ENCODE peak calls at places on chromosomes 3 and 15, in seven cellular contexts. One of them, this sample, is unnamed.

GRCh38 chr3:8560608-8561007 is 59.0 kb downstream of the LMCD1 start:
- DNase-seq in fibroblast of lung: peak; percentile 99
- DNase-seq in cardiac muscle cell: no peak
- DNase-seq in mucosa of descending colon: no peak
- DNase-seq in lower lobe of right lung: no peak
- DNase-seq in esophagus squamous epithelium: no peak
- DNase-seq in DND-41: no peak
- DNase-seq in this sample: no peak

GRCh38 chr3:18122264-18122663 is 302.9 kb downstream of the SATB1 start:
- DNase-seq in mucosa of descending colon: no peak
- DNase-seq in fibroblast of lung: no peak
- DNase-seq in cardiac muscle cell: no peak
- DNase-seq in DND-41: no peak
- DNase-seq in lower lobe of right lung: no peak
- DNase-seq in esophagus squamous epithelium: no peak
- DNase-seq in this sample: no peak

GRCh38 chr3:58026598-58026997 is 18.4 kb downstream of the FLNB start:
- DNase-seq in lower lobe of right lung: no peak
- DNase-seq in mucosa of descending colon: no peak
- DNase-seq in fibroblast of lung: no peak
- DNase-seq in DND-41: no peak
- DNase-seq in cardiac muscle cell: no peak
- DNase-seq in esophagus squamous epithelium: no peak
- DNase-seq in this sample: no peak

GRCh38 chr3:169266986-169267385 is 396.5 kb downstream of the MECOM start:
- DNase-seq in cardiac muscle cell: no peak
- DNase-seq in lower lobe of right lung: no peak
- DNase-seq in esophagus squamous epithelium: no peak
- DNase-seq in mucosa of descending colon: no peak
- DNase-seq in fibroblast of lung: no peak
- DNase-seq in DND-41: no peak
- DNase-seq in this sample: no peak

GRCh38 chr3:141237701-141238521 is 6.3 kb downstream of the PXYLP1 start:
- DNase-seq in lower lobe of right lung: peak; percentile 89
- DNase-seq in esophagus squamous epithelium: no peak
- DNase-seq in fibroblast of lung: peak; percentile 62
- DNase-seq in mucosa of descending colon: no peak
- DNase-seq in DND-41: no peak
- DNase-seq in cardiac muscle cell: peak; percentile 36
- DNase-seq in this sample: no peak

GRCh38 chr15:76140069-76140454 is 80.3 kb downstream of the TMEM266 start:
- DNase-seq in lower lobe of right lung: no peak
- DNase-seq in mucosa of descending colon: no peak
- DNase-seq in cardiac muscle cell: no peak
- DNase-seq in fibroblast of lung: no peak
- DNase-seq in esophagus squamous epithelium: no peak
- DNase-seq in DND-41: no peak
- DNase-seq in this sample: no peak

GRCh38 chr3:4078903-4079302 is 224.3 kb upstream of the SETMAR start:
- DNase-seq in mucosa of descending colon: no peak
- DNase-seq in lower lobe of right lung: no peak
- DNase-seq in fibroblast of lung: no peak
- DNase-seq in DND-41: no peak
- DNase-seq in cardiac muscle cell: no peak
- DNase-seq in esophagus squamous epithelium: no peak
- DNase-seq in this sample: no peak

GRCh38 chr3:13561967-13562366 is 13.0 kb downstream of the FBLN2 start:
- DNase-seq in lower lobe of right lung: no peak
- DNase-seq in DND-41: no peak
- DNase-seq in fibroblast of lung: no peak
- DNase-seq in esophagus squamous epithelium: no peak
- DNase-seq in cardiac muscle cell: no peak
- DNase-seq in mucosa of descending colon: no peak
- DNase-seq in this sample: no peak

GRCh38 chr3:134197681-134198261 is 52.9 kb downstream of the RYK start:
- DNase-seq in mucosa of descending colon: no peak
- DNase-seq in DND-41: no peak
- DNase-seq in cardiac muscle cell: peak; percentile 54
- DNase-seq in esophagus squamous epithelium: no peak
- DNase-seq in lower lobe of right lung: no peak
- DNase-seq in fibroblast of lung: peak; percentile 74
- DNase-seq in this sample: peak; percentile 47

GRCh38 chr3:30643763-30644462 is 37.5 kb downstream of the TGFBR2 start:
- DNase-seq in lower lobe of right lung: no peak
- DNase-seq in fibroblast of lung: no peak
- DNase-seq in DND-41: peak; percentile 68
- DNase-seq in mucosa of descending colon: peak; percentile 77
- DNase-seq in cardiac muscle cell: no peak
- DNase-seq in esophagus squamous epithelium: no peak
- DNase-seq in this sample: peak; percentile 81

GRCh38 chr15:98787936-98788757 is 139.8 kb downstream of the IGF1R start:
- DNase-seq in cardiac muscle cell: no peak
- DNase-seq in mucosa of descending colon: peak; percentile 67
- DNase-seq in esophagus squamous epithelium: no peak
- DNase-seq in fibroblast of lung: no peak
- DNase-seq in DND-41: no peak
- DNase-seq in lower lobe of right lung: peak; percentile 49
- DNase-seq in this sample: no peak

GRCh38 chr15:100726070-100726420 is 123.7 kb downstream of the ASB7 start:
- DNase-seq in mucosa of descending colon: no peak
- DNase-seq in lower lobe of right lung: no peak
- DNase-seq in DND-41: no peak
- DNase-seq in fibroblast of lung: no peak
- DNase-seq in cardiac muscle cell: no peak
- DNase-seq in esophagus squamous epithelium: no peak
- DNase-seq in this sample: no peak

GRCh38 chr3:14242490-14243311 is 64.1 kb downstream of the LSM3 start:
- DNase-seq in DND-41: no peak
- DNase-seq in fibroblast of lung: no peak
- DNase-seq in esophagus squamous epithelium: no peak
- DNase-seq in cardiac muscle cell: no peak
- DNase-seq in mucosa of descending colon: no peak
- DNase-seq in lower lobe of right lung: no peak
- DNase-seq in this sample: no peak

GRCh38 chr3:99639579-99639978 is 1.2 kb downstream of the COL8A1 start:
- DNase-seq in cardiac muscle cell: no peak
- DNase-seq in DND-41: no peak
- DNase-seq in fibroblast of lung: peak; percentile 56
- DNase-seq in lower lobe of right lung: no peak
- DNase-seq in mucosa of descending colon: no peak
- DNase-seq in esophagus squamous epithelium: no peak
- DNase-seq in this sample: no peak

GRCh38 chr3:56157693-56158092 is 310.6 kb downstream of the ERC2 start:
- DNase-seq in esophagus squamous epithelium: no peak
- DNase-seq in fibroblast of lung: peak; percentile 51
- DNase-seq in lower lobe of right lung: peak; percentile 45
- DNase-seq in DND-41: no peak
- DNase-seq in mucosa of descending colon: no peak
- DNase-seq in cardiac muscle cell: no peak
- DNase-seq in this sample: no peak

GRCh38 chr3:41900265-41900664 is 61.6 kb downstream of the ULK4 start:
- DNase-seq in mucosa of descending colon: no peak
- DNase-seq in cardiac muscle cell: peak; percentile 71
- DNase-seq in esophagus squamous epithelium: no peak
- DNase-seq in DND-41: no peak
- DNase-seq in fibroblast of lung: peak; percentile 78
- DNase-seq in lower lobe of right lung: no peak
- DNase-seq in this sample: no peak

GRCh38 chr3:32391643-32392529 is at the start of gene CMTM7:
- DNase-seq in DND-41: peak; percentile 46
- DNase-seq in fibroblast of lung: peak; percentile 53
- DNase-seq in lower lobe of right lung: peak; percentile 87
- DNase-seq in esophagus squamous epithelium: no peak
- DNase-seq in cardiac muscle cell: peak; percentile 80
- DNase-seq in mucosa of descending colon: peak; percentile 86
- DNase-seq in this sample: peak; percentile 68

GRCh38 chr3:69178838-69179739 is 56.7 kb upstream of the LMOD3 start:
- DNase-seq in cardiac muscle cell: no peak
- DNase-seq in fibroblast of lung: peak; percentile 29
- DNase-seq in lower lobe of right lung: no peak
- DNase-seq in esophagus squamous epithelium: no peak
- DNase-seq in mucosa of descending colon: no peak
- DNase-seq in DND-41: no peak
- DNase-seq in this sample: no peak

GRCh38 chr3:158273646-158274045 is 163.8 kb downstream of the RSRC1 start:
- DNase-seq in cardiac muscle cell: no peak
- DNase-seq in DND-41: no peak
- DNase-seq in esophagus squamous epithelium: no peak
- DNase-seq in lower lobe of right lung: no peak
- DNase-seq in mucosa of descending colon: no peak
- DNase-seq in fibroblast of lung: no peak
- DNase-seq in this sample: no peak

GRCh38 chr3:97815149-97815917 is 6.5 kb upstream of the CRYBG3 start:
- DNase-seq in lower lobe of right lung: no peak
- DNase-seq in fibroblast of lung: peak; percentile 23
- DNase-seq in esophagus squamous epithelium: no peak
- DNase-seq in cardiac muscle cell: no peak
- DNase-seq in DND-41: peak; percentile 62
- DNase-seq in mucosa of descending colon: no peak
- DNase-seq in this sample: peak; percentile 14

GRCh38 chr15:73937726-73938125 is 11.5 kb downstream of the LOXL1 start:
- DNase-seq in mucosa of descending colon: no peak
- DNase-seq in DND-41: no peak
- DNase-seq in esophagus squamous epithelium: no peak
- DNase-seq in fibroblast of lung: no peak
- DNase-seq in cardiac muscle cell: no peak
- DNase-seq in lower lobe of right lung: peak; percentile 30
- DNase-seq in this sample: no peak

DNA sequence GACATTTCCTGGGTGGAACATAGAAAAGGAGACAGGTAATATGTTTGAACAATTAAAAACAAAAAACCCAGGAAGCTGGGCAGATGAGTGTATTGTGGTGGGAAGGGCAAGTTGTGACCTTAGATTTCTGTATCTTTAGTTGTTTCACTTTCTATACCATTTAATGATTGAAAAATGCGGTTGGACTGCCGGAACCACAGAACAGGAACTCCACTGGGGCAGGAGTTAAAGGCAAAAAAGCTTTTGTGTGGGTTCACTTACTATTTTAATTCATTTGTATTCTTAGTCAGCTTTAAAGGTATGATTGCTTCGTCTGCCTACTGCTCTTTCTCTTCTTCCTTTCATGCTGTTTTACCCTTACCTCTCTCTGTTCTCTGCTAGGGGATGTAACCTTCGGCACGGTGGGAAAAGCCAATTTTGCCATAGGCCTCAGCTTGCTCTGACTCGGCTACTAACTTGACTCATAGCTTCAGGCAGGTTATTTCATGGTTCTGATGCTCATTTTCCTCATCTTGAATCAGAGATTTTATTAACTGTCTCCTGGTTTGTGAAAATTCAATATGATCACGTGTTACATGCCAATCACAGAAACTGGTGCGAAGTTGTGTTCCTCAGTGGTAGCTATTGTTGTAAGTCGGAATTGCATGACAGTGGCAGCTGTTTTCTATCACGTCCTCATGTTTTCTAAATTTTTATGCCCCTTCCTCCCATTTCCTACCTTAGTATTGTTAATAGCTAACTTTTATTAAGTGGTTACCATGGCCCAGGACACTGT is 1.6 kb upstream of the MCTP2 start:
- DNase-seq in lower lobe of right lung: no peak
- DNase-seq in DND-41: peak; percentile 58
- DNase-seq in esophagus squamous epithelium: no peak
- DNase-seq in fibroblast of lung: no peak
- DNase-seq in cardiac muscle cell: no peak
- DNase-seq in mucosa of descending colon: no peak
- DNase-seq in this sample: peak; percentile 72
- H3K4me3 ChIP-seq in lower lobe of right lung: no peak overlapping the region
- H3K4me3 ChIP-seq in DND-41: peak overlapping the region; percentile 76
- H3K4me3 ChIP-seq in esophagus squamous epithelium: peak overlapping the region; percentile 68
- H3K4me3 ChIP-seq in fibroblast of lung: no peak overlapping the region
- H3K4me3 ChIP-seq in cardiac muscle cell: no peak overlapping the region
- H3K4me3 ChIP-seq in mucosa of descending colon: no peak overlapping the region
- H3K4me3 ChIP-seq in this sample: peak overlapping the region; percentile 34

DNA sequence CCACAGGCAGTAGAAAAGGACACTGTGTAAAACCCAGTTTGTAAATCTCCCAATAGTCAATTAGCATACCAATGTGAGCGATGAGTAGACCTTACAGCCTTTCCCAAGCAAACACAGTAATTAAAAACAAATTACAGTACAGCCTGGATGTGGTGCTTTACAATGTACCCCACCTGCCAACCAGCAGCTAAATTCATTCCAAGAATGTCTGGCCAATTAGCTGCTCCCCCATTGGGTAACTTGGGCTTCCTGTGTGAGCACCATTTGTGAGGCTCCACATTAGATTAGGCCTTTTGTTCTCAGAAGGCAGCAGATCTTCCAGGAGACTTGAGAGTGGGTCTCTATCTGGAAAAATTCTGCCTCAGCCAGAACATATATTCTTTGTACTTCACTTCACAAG is 634.9 kb downstream of the TBL1XR1 start:
- DNase-seq in cardiac muscle cell: no peak
- DNase-seq in fibroblast of lung: no peak
- DNase-seq in mucosa of descending colon: no peak
- DNase-seq in DND-41: no peak
- DNase-seq in esophagus squamous epithelium: no peak
- DNase-seq in lower lobe of right lung: no peak
- DNase-seq in this sample: no peak
- H3K4me1 ChIP-seq in cardiac muscle cell: no peaks in the 10 kb centered on the region
- H3K4me1 ChIP-seq in fibroblast of lung: no peaks in the 10 kb centered on the region
- H3K4me1 ChIP-seq in mucosa of descending colon: no peaks in the 10 kb centered on the region
- H3K4me1 ChIP-seq in DND-41: no peaks in the 10 kb centered on the region
- H3K4me1 ChIP-seq in esophagus squamous epithelium: no peaks in the 10 kb centered on the region
- H3K4me1 ChIP-seq in lower lobe of right lung: no peaks in the 10 kb centered on the region
- H3K4me1 ChIP-seq in this sample: no peaks in the 10 kb centered on the region

DNA sequence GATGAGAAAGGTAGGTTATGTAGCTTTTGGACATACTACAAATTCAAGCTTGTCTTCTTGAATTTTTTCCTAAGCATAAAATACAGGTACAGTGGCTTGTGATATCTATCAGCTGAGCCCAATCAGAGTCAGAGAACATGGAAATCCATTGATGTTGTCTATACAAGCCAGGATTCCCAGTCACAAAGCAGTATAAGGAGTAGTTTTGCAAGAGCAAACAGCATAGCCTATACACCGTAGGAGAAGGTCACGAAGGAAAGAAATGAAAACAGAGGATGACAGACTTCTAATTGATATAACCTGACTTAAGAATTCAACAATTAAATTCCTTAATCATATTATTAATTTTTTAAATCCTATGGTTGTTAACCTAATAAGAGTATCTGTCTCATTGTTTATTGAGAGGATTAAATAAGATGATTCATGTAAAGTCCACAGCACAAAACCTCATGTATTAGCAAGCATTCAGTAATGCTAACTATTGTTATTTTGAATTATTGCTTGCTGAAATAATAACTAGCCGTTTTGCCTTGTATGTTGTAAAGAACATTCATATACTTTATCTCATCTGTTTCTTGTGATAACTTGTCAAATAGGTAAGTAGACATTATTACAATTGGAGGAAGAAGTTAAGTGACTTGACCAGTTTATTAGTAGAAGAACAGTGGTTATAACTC is 276.6 kb upstream of the ZPLD1 start:
- DNase-seq in fibroblast of lung: peak; percentile 22
- DNase-seq in DND-41: no peak
- DNase-seq in lower lobe of right lung: no peak
- DNase-seq in esophagus squamous epithelium: no peak
- DNase-seq in mucosa of descending colon: no peak
- DNase-seq in cardiac muscle cell: no peak
- DNase-seq in this sample: no peak
- H3K4me3 ChIP-seq in fibroblast of lung: no peak overlapping the region
- H3K4me3 ChIP-seq in DND-41: no peak overlapping the region
- H3K4me3 ChIP-seq in lower lobe of right lung: no peak overlapping the region
- H3K4me3 ChIP-seq in esophagus squamous epithelium: no peak overlapping the region
- H3K4me3 ChIP-seq in mucosa of descending colon: no peak overlapping the region
- H3K4me3 ChIP-seq in cardiac muscle cell: no peak overlapping the region
- H3K4me3 ChIP-seq in this sample: no peak overlapping the region

GRCh38 chr3:188264231-188265213 is 110.6 kb downstream of the LPP start:
- DNase-seq in cardiac muscle cell: no peak
- DNase-seq in mucosa of descending colon: no peak
- DNase-seq in esophagus squamous epithelium: no peak
- DNase-seq in DND-41: no peak
- DNase-seq in lower lobe of right lung: no peak
- DNase-seq in fibroblast of lung: peak; percentile 76
- DNase-seq in this sample: no peak
- H3K4me1 ChIP-seq in cardiac muscle cell: peaks cover 50% of the 10 kb centered on the region
- H3K4me1 ChIP-seq in mucosa of descending colon: peaks cover 34% of the 10 kb centered on the region
- H3K4me1 ChIP-seq in esophagus squamous epithelium: peaks cover 73% of the 10 kb centered on the region
- H3K4me1 ChIP-seq in DND-41: no peaks in the 10 kb centered on the region
- H3K4me1 ChIP-seq in lower lobe of right lung: peaks cover 68% of the 10 kb centered on the region
- H3K4me1 ChIP-seq in fibroblast of lung: peaks cover 42% of the 10 kb centered on the region
- H3K4me1 ChIP-seq in this sample: no peaks in the 10 kb centered on the region